ENCODE peak calls at places on chromosomes 5 and 9, in seven cellular contexts. A is NCI-H2081, P is neural crest cell, F is Right ventricle myocardium superior, V is M059J, D is germinal center, N is substantia nigra. X is an unnamed sample.
A peak's percentile ranks its signal among the peaks of the same experiment; 100 is the strongest.

GRCh38 chr5:172939045-172939444 is 20.2 kb upstream of the RPL26L1 start:
- DNase-seq in A (no peak), P (peak; percentile 12), F (no peak), V (no peak), D (no peak), N (no peak), X (no peak)

GRCh38 chr9:89576404-89576824 is 28.4 kb upstream of the GADD45G start:
- DNase-seq in A (no peak), P (no peak), F (no peak), V (peak; percentile 72), D (peak; percentile 38), N (no peak), X (no peak)

GRCh38 chr5:179141867-179142266 is 81.7 kb downstream of the ZNF354C start:
- DNase-seq in A (no peak), P (no peak), F (peak; percentile 4), V (no peak), D (no peak), N (no peak), X (no peak)

GRCh38 chr9:124658165-124659017 is 112.7 kb downstream of the NR6A1 start:
- DNase-seq in A (peak; percentile 91), P (peak; percentile 59), F (peak; percentile 68), V (peak; percentile 99), D (peak; percentile 84), N (peak; percentile 44), X (peak; percentile 47)

GRCh38 chr5:122356868-122357267 is 44.8 kb downstream of the SNCAIP start:
- DNase-seq in A (no peak), P (no peak), F (no peak), V (no peak), D (no peak), N (no peak), X (no peak)

GRCh38 chr9:129430940-129431693 is 189.8 kb downstream of the C9orf50 start:
- DNase-seq in A (no peak), P (no peak), F (no peak), V (no peak), D (no peak), N (no peak), X (no peak)

GRCh38 chr5:93053825-93054224 is 527.2 kb downstream of the NR2F1-AS1 start:
- DNase-seq in A (no peak), P (no peak), F (no peak), V (peak; percentile 23), D (no peak), N (no peak), X (no peak)

GRCh38 chr5:81021486-81021885 is 61.3 kb downstream of the RASGRF2 start:
- DNase-seq in A (no peak), P (no peak), F (no peak), V (peak; percentile 61), D (no peak), N (no peak), X (no peak)

GRCh38 chr5:109917154-109917546 is 227.4 kb downstream of the MAN2A1 start:
- DNase-seq in A (no peak), P (no peak), F (no peak), V (no peak), D (no peak), N (no peak), X (no peak)

GRCh38 chr9:137055385-137056364 is 1.8 kb upstream of the ENTPD2 start:
- DNase-seq in A (peak; percentile 75), P (no peak), F (peak; percentile 97), V (peak; percentile 85), D (no peak), N (peak; percentile 84), X (no peak)

GRCh38 chr9:3887798-3888495 is 362.1 kb upstream of the RFX3 start:
- DNase-seq in A (no peak), P (no peak), F (no peak), V (peak; percentile 48), D (no peak), N (no peak), X (no peak)

GRCh38 chr5:60210810-60211209 is 317.3 kb upstream of the PDE4D start:
- DNase-seq in A (no peak), P (no peak), F (peak; percentile 30), V (peak; percentile 21), D (no peak), N (no peak), X (no peak)

GRCh38 chr9:1200847-1201251 is 150.7 kb downstream of the DMRT2 start:
- DNase-seq in A (no peak), P (no peak), F (peak; percentile 47), V (no peak), D (no peak), N (no peak), X (no peak)

X was measured in stimulated activated naive B cell treated with anti-CD40 and anti-IgM and Interleukin-4, amounts not matched to agents 10 μg/mL and 1 μg/mL and 100 μg/mL, for 72 hours.